ENCODE peak calls at places on chromosomes 11 and 22, in five cellular contexts. One of them, this sample, is unnamed.

GRCh38 chr11:72528121-72528520 is 93.8 kb upstream of the CLPB start:
- DNase-seq in neural crest cell: no peak
- DNase-seq in retinal pigment epithelial cell: no peak
- DNase-seq in fibroblast of pulmonary artery: no peak
- DNase-seq in GM19239: no peak
- DNase-seq in this sample: no peak

GRCh38 chr11:3807856-3808845 is at the start of gene PGAP2:
- DNase-seq in fibroblast of pulmonary artery: peak; percentile 55
- DNase-seq in neural crest cell: peak; percentile 73
- DNase-seq in GM19239: peak; percentile 57
- DNase-seq in retinal pigment epithelial cell: no peak
- DNase-seq in this sample: peak; percentile 37

GRCh38 chr11:62880803-62881578 is at the start of gene SLC3A2:
- DNase-seq in GM19239: peak; percentile 84
- DNase-seq in retinal pigment epithelial cell: no peak
- DNase-seq in neural crest cell: peak; percentile 77
- DNase-seq in fibroblast of pulmonary artery: peak; percentile 86
- DNase-seq in this sample: peak; percentile 86

GRCh38 chr11:129460714-129461113 is 85.1 kb downstream of the BARX2 start:
- DNase-seq in retinal pigment epithelial cell: no peak
- DNase-seq in neural crest cell: no peak
- DNase-seq in fibroblast of pulmonary artery: no peak
- DNase-seq in GM19239: no peak
- DNase-seq in this sample: no peak

GRCh38 chr11:121134758-121135312 is 33.8 kb downstream of the TECTA start:
- DNase-seq in retinal pigment epithelial cell: no peak
- DNase-seq in neural crest cell: no peak
- DNase-seq in GM19239: no peak
- DNase-seq in fibroblast of pulmonary artery: no peak
- DNase-seq in this sample: no peak

GRCh38 chr11:134392953-134393615 is 19.0 kb downstream of the B3GAT1 start:
- DNase-seq in GM19239: no peak
- DNase-seq in neural crest cell: no peak
- DNase-seq in fibroblast of pulmonary artery: no peak
- DNase-seq in retinal pigment epithelial cell: no peak
- DNase-seq in this sample: no peak

GRCh38 chr11:94675239-94675638 is 92.9 kb upstream of the AMOTL1 start:
- DNase-seq in retinal pigment epithelial cell: no peak
- DNase-seq in fibroblast of pulmonary artery: no peak
- DNase-seq in neural crest cell: no peak
- DNase-seq in GM19239: no peak
- DNase-seq in this sample: no peak

GRCh38 chr22:32745251-32745995 is 56.1 kb upstream of the TIMP3 start:
- DNase-seq in fibroblast of pulmonary artery: peak; percentile 27
- DNase-seq in neural crest cell: no peak
- DNase-seq in retinal pigment epithelial cell: peak; percentile 52
- DNase-seq in GM19239: no peak
- DNase-seq in this sample: no peak

GRCh38 chr11:60887531-60887930 is 18.9 kb downstream of the PRPF19 start:
- DNase-seq in GM19239: no peak
- DNase-seq in fibroblast of pulmonary artery: peak; percentile 73
- DNase-seq in retinal pigment epithelial cell: no peak
- DNase-seq in neural crest cell: no peak
- DNase-seq in this sample: no peak

GRCh38 chr11:103325686-103326069 is 216.5 kb downstream of the DYNC2H1 start:
- DNase-seq in retinal pigment epithelial cell: no peak
- DNase-seq in fibroblast of pulmonary artery: no peak
- DNase-seq in GM19239: no peak
- DNase-seq in neural crest cell: peak; percentile 5
- DNase-seq in this sample: no peak

GRCh38 chr11:65555693-65556231 is 2.4 kb downstream of the LTBP3 start:
- DNase-seq in retinal pigment epithelial cell: no peak
- DNase-seq in fibroblast of pulmonary artery: peak; percentile 69
- DNase-seq in GM19239: no peak
- DNase-seq in neural crest cell: no peak
- DNase-seq in this sample: no peak

GRCh38 chr11:92340839-92341238 is 116.2 kb downstream of the FAT3 start:
- DNase-seq in GM19239: no peak
- DNase-seq in retinal pigment epithelial cell: no peak
- DNase-seq in fibroblast of pulmonary artery: peak; percentile 7
- DNase-seq in neural crest cell: no peak
- DNase-seq in this sample: no peak

GRCh38 chr22:23237201-23237798 is 57.0 kb downstream of the BCR start:
- DNase-seq in fibroblast of pulmonary artery: peak; percentile 41
- DNase-seq in retinal pigment epithelial cell: no peak
- DNase-seq in neural crest cell: no peak
- DNase-seq in GM19239: no peak
- DNase-seq in this sample: no peak

GRCh38 chr22:31616315-31616980 is 45.6 kb downstream of the PISD start:
- DNase-seq in neural crest cell: no peak
- DNase-seq in fibroblast of pulmonary artery: no peak
- DNase-seq in GM19239: peak; percentile 60
- DNase-seq in retinal pigment epithelial cell: no peak
- DNase-seq in this sample: no peak

GRCh38 chr11:67271548-67272284 is 5.4 kb downstream of the GRK2 start:
- DNase-seq in retinal pigment epithelial cell: no peak
- DNase-seq in fibroblast of pulmonary artery: no peak
- DNase-seq in neural crest cell: no peak
- DNase-seq in GM19239: no peak
- DNase-seq in this sample: peak; percentile 57

GRCh38 chr11:17755891-17756290 is 21.3 kb downstream of the KCNC1 start:
- DNase-seq in GM19239: no peak
- DNase-seq in retinal pigment epithelial cell: no peak
- DNase-seq in fibroblast of pulmonary artery: no peak
- DNase-seq in neural crest cell: no peak
- DNase-seq in this sample: no peak

GRCh38 chr11:578276-579035 is 2.2 kb downstream of the PHRF1 start:
- DNase-seq in GM19239: no peak
- DNase-seq in fibroblast of pulmonary artery: no peak
- DNase-seq in neural crest cell: no peak
- DNase-seq in retinal pigment epithelial cell: no peak
- DNase-seq in this sample: no peak

GRCh38 chr22:19974935-19975706 is 33.5 kb upstream of the TXNRD2 start:
- DNase-seq in GM19239: no peak
- DNase-seq in retinal pigment epithelial cell: no peak
- DNase-seq in neural crest cell: no peak
- DNase-seq in fibroblast of pulmonary artery: no peak
- DNase-seq in this sample: no peak

GRCh38 chr11:66562275-66562674 is 6.1 kb downstream of the CTSF start:
- DNase-seq in neural crest cell: no peak
- DNase-seq in fibroblast of pulmonary artery: no peak
- DNase-seq in GM19239: no peak
- DNase-seq in retinal pigment epithelial cell: no peak
- DNase-seq in this sample: no peak

GRCh38 chr22:26903030-26903856 is 245.9 kb downstream of the MIAT start:
- DNase-seq in neural crest cell: peak; percentile 25
- DNase-seq in GM19239: no peak
- DNase-seq in retinal pigment epithelial cell: no peak
- DNase-seq in fibroblast of pulmonary artery: no peak
- DNase-seq in this sample: no peak

This sample was measured in CD4-positive, alpha-beta T cell.